ENCODE peak calls at places on chromosomes 2 and 18, in five cellular contexts. V is KG1; S is activated CD4-positive, alpha-beta T cell treated with anti-CD3 and anti-CD28 coated beads, Interleukin-2, amount 50 U/mL, for 1 hour; Q is uterus; N is colonic mucosa. Y is an unnamed sample.

GRCh38 chr2:31429759-31430438 is 15.4 kb upstream of the XDH start:
- DNase-seq in Q (no peak), V (no peak), N (no peak), S (peak; percentile 12), Y (no peak)

GRCh38 chr18:47997338-47997780 is 66.9 kb upstream of the SMAD2 start:
- DNase-seq in Q (no peak), S (peak; percentile 20), V (no peak), N (no peak), Y (no peak)

GRCh38 chr2:199811360-199811759 is 39.6 kb downstream of the FTCDNL1 start:
- DNase-seq in N (no peak), V (no peak), S (no peak), Q (no peak), Y (no peak)

GRCh38 chr2:119283873-119284331 is 60.3 kb downstream of the STEAP3 start:
- DNase-seq in V (no peak), S (no peak), Q (no peak), N (no peak), Y (no peak)

GRCh38 chr18:56433919-56434318 is 204.5 kb downstream of the TXNL1 start:
- DNase-seq in V (no peak), S (no peak), Q (no peak), N (no peak), Y (no peak)

GRCh38 chr2:233026211-233026813 is 6.2 kb upstream of the NEU2 start:
- DNase-seq in S (no peak), N (no peak), Q (no peak), V (no peak), Y (no peak)

GRCh38 chr2:201269764-201270163 is 9.4 kb downstream of the CASP8 start:
- DNase-seq in S (no peak), V (no peak), Q (no peak), N (no peak), Y (no peak)

GRCh38 chr2:1503471-1504310 is 90.4 kb downstream of the TPO start:
- DNase-seq in V (no peak), Q (no peak), S (no peak), N (no peak), Y (no peak)

GRCh38 chr2:121955313-121956211 is 200.1 kb downstream of the TSN start:
- DNase-seq in Q (no peak), S (no peak), V (no peak), N (no peak), Y (no peak)

GRCh38 chr2:177028296-177028695 is 184.3 kb upstream of the HNRNPA3 start:
- DNase-seq in N (no peak), V (no peak), S (no peak), Q (no peak), Y (no peak)

Y was measured in Peyer's patch.